ENCODE peak calls at places on chromosomes 7 and 10, in four cellular contexts. U is suprapubic skin, S is mesendoderm, V is heart right ventricle. B is an unnamed sample.

GRCh38 chr7:121330053-121330833 is 1.4 kb downstream of the WNT16 start:
- DNase-seq in S (peak; percentile 48), V (no peak), U (no peak), B (peak; percentile 15)

GRCh38 chr7:151658778-151659177 is 139.1 kb upstream of the RHEB start:
- DNase-seq in S (no peak), U (no peak), V (no peak), B (no peak)

GRCh38 chr10:29386347-29386999 is 97.6 kb downstream of the LYZL1 start:
- DNase-seq in V (no peak), U (no peak), S (peak; percentile 60), B (peak; percentile 35)

GRCh38 chr10:86079088-86079487 is 287.5 kb downstream of the GRID1 start:
- DNase-seq in S (peak; percentile 92), V (no peak), U (no peak), B (no peak)

GRCh38 chr7:27124096-27124978 is 6.2 kb downstream of the HOXA4 start:
- DNase-seq in U (no peak), S (no peak), V (no peak), B (no peak)

GRCh38 chr10:62475531-62475930 is 101.4 kb downstream of the ZNF365 start:
- DNase-seq in U (no peak), S (no peak), V (no peak), B (no peak)

GRCh38 chr7:157652161-157652953 is 315.6 kb downstream of the DNAJB6 start:
- DNase-seq in V (no peak), S (no peak), U (peak; percentile 77), B (no peak)

GRCh38 chr10:50624154-50624865 is 554 bp upstream of the SGMS1 start:
- DNase-seq in U (peak; percentile 97), S (peak; percentile 98), V (peak; percentile 98), B (peak; percentile 95)

GRCh38 chr10:42989481-42989921 is 87.4 kb upstream of the RET start:
- DNase-seq in S (no peak), V (no peak), U (peak; percentile 72), B (no peak)

GRCh38 chr7:39949980-39950472 is at the start of gene CDK13:
- DNase-seq in V (peak; percentile 78), S (peak; percentile 92), U (peak; percentile 89), B (peak; percentile 82)

GRCh38 chr10:72079356-72079755 is 9.0 kb downstream of the SPOCK2 start:
- DNase-seq in U (no peak), V (no peak), S (no peak), B (no peak)

GRCh38 chr10:95430231-95430951 is 130.8 kb downstream of the SORBS1 start:
- DNase-seq in U (no peak), S (peak; percentile 79), V (no peak), B (peak; percentile 72)

GRCh38 chr10:69014171-69014570 is 25.6 kb downstream of the KIFBP start:
- DNase-seq in V (no peak), S (no peak), U (no peak), B (no peak)

GRCh38 chr7:76303829-76304505 is 1.5 kb downstream of the HSPB1 start:
- DNase-seq in S (no peak), V (no peak), U (no peak), B (no peak)

GRCh38 chr10:77179015-77179695 is 458.5 kb downstream of the KCNMA1 start:
- DNase-seq in V (no peak), S (peak; percentile 51), U (no peak), B (no peak)

GRCh38 chr7:143485500-143485899 is 7.8 kb downstream of the TAS2R41 start:
- DNase-seq in U (no peak), S (no peak), V (no peak), B (no peak)

GRCh38 chr7:134954197-134955082 is 31.9 kb upstream of the AGBL3 start:
- DNase-seq in S (peak; percentile 42), V (no peak), U (no peak), B (peak; percentile 34)

GRCh38 chr10:43204943-43205671 is 61.8 kb downstream of the RASGEF1A start:
- DNase-seq in U (peak; percentile 82), S (peak; percentile 90), V (no peak), B (peak; percentile 38)

GRCh38 chr7:122902751-122903495 is 16.7 kb upstream of the CADPS2 start:
- DNase-seq in U (no peak), S (peak; percentile 62), V (no peak), B (no peak)

GRCh38 chr7:92754756-92755581 is 81.4 kb downstream of the CDK6 start:
- DNase-seq in V (no peak), S (no peak), U (no peak), B (no peak)

GRCh38 chr7:136353287-136353686 is 376.1 kb upstream of the MTPN start:
- DNase-seq in S (peak; percentile 7), U (no peak), V (no peak), B (no peak)

GRCh38 chr7:85004402-85004801 is 182.5 kb downstream of the SEMA3D start:
- DNase-seq in U (no peak), V (no peak), S (no peak), B (no peak)

GRCh38 chr7:21967500-21968099 is 21.9 kb upstream of the CDCA7L start:
- DNase-seq in V (no peak), U (no peak), S (peak; percentile 10), B (peak; percentile 27)

GRCh38 chr10:47456794-47457527 is 27.0 kb downstream of the ANXA8 start:
- DNase-seq in S (no peak), U (no peak), V (no peak), B (no peak)

GRCh38 chr10:36349445-36350063 is 707.5 kb upstream of the FZD8 start:
- DNase-seq in S (peak; percentile 75), V (no peak), U (no peak), B (no peak)

GRCh38 chr10:30818010-30818660 is 188.6 kb upstream of the LYZL2 start:
- DNase-seq in V (peak; percentile 76), U (no peak), S (no peak), B (no peak)

GRCh38 chr10:28679941-28680752 is 2.8 kb downstream of the BAMBI start:
- DNase-seq in S (peak; percentile 48), U (no peak), V (no peak), B (no peak)

GRCh38 chr7:81447351-81447952 is 322.4 kb downstream of the HGF start:
- DNase-seq in V (no peak), U (no peak), S (peak; percentile 69), B (peak; percentile 43)

GRCh38 chr10:44352316-44353127 is 32.4 kb downstream of the CXCL12 start:
- DNase-seq in U (peak; percentile 74), S (peak; percentile 84), V (peak; percentile 77), B (no peak)

GRCh38 chr10:29317027-29317420 is 28.2 kb downstream of the LYZL1 start:
- DNase-seq in U (no peak), V (no peak), S (no peak), B (no peak)

GRCh38 chr7:28686418-28686800 is 271.7 kb downstream of the TRIL start:
- DNase-seq in V (no peak), S (peak; percentile 95), U (no peak), B (no peak)

GRCh38 chr7:149801816-149802215 is 28.4 kb upstream of the ZNF467 start:
- DNase-seq in S (no peak), U (no peak), V (no peak), B (no peak)

GRCh38 chr7:74134117-74134539 is 40.0 kb upstream of the EIF4H start:
- DNase-seq in V (no peak), S (no peak), U (no peak), B (no peak)

GRCh38 chr10:22010973-22011408 is 7.5 kb upstream of the DNAJC1 start:
- DNase-seq in U (no peak), V (no peak), S (no peak), B (no peak)

GRCh38 chr7:131013716-131014115 is 279.7 kb upstream of the KLF14 start:
- DNase-seq in S (no peak), U (no peak), V (no peak), B (no peak)

DNA sequence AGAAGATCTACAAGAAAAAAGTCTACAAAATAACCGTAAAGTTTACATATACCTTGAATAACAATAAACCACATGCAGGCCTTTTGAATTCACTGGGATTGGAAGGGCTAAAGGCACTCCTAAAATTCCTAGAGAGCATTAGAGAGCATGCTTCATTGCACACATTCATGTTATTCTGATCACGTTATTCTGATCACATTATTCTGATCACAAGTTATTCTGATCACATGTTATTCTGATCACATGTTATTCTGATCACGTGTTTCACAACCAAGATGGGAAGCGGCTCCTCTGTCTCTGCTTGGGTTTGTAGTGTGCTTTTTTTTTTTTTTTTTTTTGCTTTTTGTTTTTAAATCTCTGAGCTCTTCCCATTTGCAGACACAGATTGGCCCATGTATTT is 20.5 kb downstream of the ADARB2 start:
- DNase-seq in V (no peak), U (no peak), S (no peak), B (no peak)
- H3K4me1 ChIP-seq in V (no peaks in the 10 kb centered on the region), U (no peaks in the 10 kb centered on the region), S (no peaks in the 10 kb centered on the region), B (no peaks in the 10 kb centered on the region)

GRCh38 chr7:55033241-55033846 is 14.5 kb downstream of the EGFR start:
- DNase-seq in V (no peak), U (no peak), S (no peak), B (no peak)

GRCh38 chr7:55031075-55031474 is 12.3 kb downstream of the EGFR start:
- DNase-seq in S (no peak), V (no peak), U (no peak), B (no peak)

GRCh38 chr7:55034776-55035175 is 16.0 kb downstream of the EGFR start:
- DNase-seq in U (no peak), V (no peak), S (no peak), B (no peak)

GRCh38 chr7:55030314-55030713 is 11.5 kb downstream of the EGFR start:
- DNase-seq in S (no peak), U (no peak), V (no peak), B (no peak)

GRCh38 chr7:55032069-55032699 is 13.4 kb downstream of the EGFR start:
- DNase-seq in V (no peak), S (no peak), U (no peak), B (no peak)
- H3K4me1 ChIP-seq in V (peaks cover 31% of the 10 kb centered on the region), S (no peaks in the 10 kb centered on the region), U (peaks cover 69% of the 10 kb centered on the region), B (peaks cover 8% of the 10 kb centered on the region)

GRCh38 chr10:124667425-124668130 is 76.6 kb downstream of the FAM53B start:
- DNase-seq in S (no peak), V (no peak), U (no peak), B (peak; percentile 72)

GRCh38 chr10:124666494-124666893 is 77.7 kb downstream of the FAM53B start:
- DNase-seq in V (no peak), S (no peak), U (no peak), B (no peak)

GRCh38 chr10:124669141-124669823 is 74.9 kb downstream of the FAM53B start:
- DNase-seq in U (no peak), V (peak; percentile 13), S (no peak), B (no peak)

GRCh38 chr10:124669824-124670654 is 74.1 kb downstream of the FAM53B start:
- DNase-seq in U (no peak), S (no peak), V (peak; percentile 26), B (no peak)

DNA sequence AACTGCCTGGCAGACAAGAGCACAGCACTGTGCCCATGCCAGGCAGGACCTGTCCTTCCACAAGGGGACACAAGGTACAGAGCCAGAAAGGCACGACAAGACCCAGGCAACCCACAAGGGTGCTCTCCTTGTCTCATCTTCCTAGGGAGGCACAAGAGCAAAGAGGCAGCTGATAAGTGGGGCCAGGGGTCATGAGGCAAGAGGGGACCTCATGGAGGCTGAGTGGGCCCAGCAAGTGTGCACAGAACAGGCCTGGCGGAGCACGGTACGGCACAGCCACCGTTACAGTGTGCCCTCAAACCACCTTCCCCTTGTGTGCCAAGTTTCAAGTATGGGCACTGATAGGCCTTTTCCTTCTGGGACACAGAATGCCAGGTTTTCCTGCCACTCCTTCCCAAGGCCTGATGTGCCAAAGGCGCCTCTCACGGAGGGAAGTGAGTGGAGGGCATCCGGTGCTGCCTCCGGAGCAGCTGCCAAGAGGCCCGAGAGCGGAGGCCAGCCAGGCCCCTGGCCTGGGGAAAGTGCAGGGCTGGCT is 75.6 kb downstream of the FAM53B start:
- DNase-seq in V (peak; percentile 46), S (no peak), U (no peak), B (no peak)
- H3K4me1 ChIP-seq in V (peaks cover 91% of the 10 kb centered on the region), S (peaks cover 4% of the 10 kb centered on the region), U (peaks cover 70% of the 10 kb centered on the region), B (peaks cover 9% of the 10 kb centered on the region)

GRCh38 chr7:95478139-95479037 is 7.4 kb upstream of the ASB4 start:
- DNase-seq in V (no peak), S (peak; percentile 56), U (no peak), B (peak; percentile 49)
- H3K4me1 ChIP-seq in V (no peaks in the 10 kb centered on the region), S (no peaks in the 10 kb centered on the region), U (no peaks in the 10 kb centered on the region), B (no peaks in the 10 kb centered on the region)